ENCODE peak calls at places on chromosomes 3 and 15, in nine cellular contexts. L is brain microvascular endothelial cell; N is uterus; F is thyroid gland; U is tibial artery; K is IMR-90; A is adipocyte; S is CD4-positive, CD25-positive, alpha-beta regulatory T cell; Q is HL-60. P is an unnamed sample.

GRCh38 chr15:75199347-75199976 is 2.2 kb upstream of the C15orf39 start:
- DNase-seq in Q (no peak), L (no peak), S (no peak), U (no peak), A (no peak), N (no peak), K (no peak), F (no peak), P (no peak)

GRCh38 chr3:99315896-99316295 is 322.5 kb upstream of the COL8A1 start:
- DNase-seq in K (peak), S (no peak), U (no peak), L (peak), Q (no peak), F (no peak), A (no peak), N (no peak), P (no peak)

GRCh38 chr15:66270932-66271331 is 17.4 kb upstream of the MEGF11 start:
- DNase-seq in F (no peak), A (no peak), N (no peak), K (no peak), L (no peak), Q (no peak), U (no peak), S (no peak), P (no peak)

GRCh38 chr3:194395767-194396527 is 3.1 kb downstream of the GP5 start:
- DNase-seq in K (peak), N (peak), A (peak), U (peak), L (no peak), S (no peak), Q (peak), F (peak), P (peak)

GRCh38 chr3:127889461-127889863 is 25.6 kb upstream of the KBTBD12 start:
- DNase-seq in K (peak), L (peak), N (peak), S (no peak), Q (no peak), A (peak), F (no peak), U (peak), P (no peak)

GRCh38 chr15:87082576-87082975 is 1002.9 kb downstream of the AGBL1 start:
- DNase-seq in S (no peak), A (no peak), N (no peak), U (no peak), F (no peak), K (no peak), L (no peak), Q (no peak), P (no peak)

GRCh38 chr3:40504636-40505430 is 1.0 kb upstream of the ZNF620 start:
- DNase-seq in S (no peak), N (peak), U (peak), Q (no peak), L (peak), A (peak), K (peak), F (peak), P (no peak)

GRCh38 chr3:196399485-196399945 is 32.7 kb downstream of the UBXN7 start:
- DNase-seq in L (peak), U (no peak), S (no peak), N (no peak), K (peak), A (peak), F (no peak), Q (no peak), P (no peak)

GRCh38 chr15:39301589-39301999 is 279.3 kb upstream of the THBS1 start:
- DNase-seq in Q (no peak), K (peak), S (no peak), N (peak), A (peak), L (no peak), U (no peak), F (no peak), P (no peak)

GRCh38 chr3:159852821-159853505 is 135.7 kb upstream of the IL12A start:
- DNase-seq in S (no peak), Q (no peak), K (peak), N (peak), L (peak), A (peak), U (peak), F (peak), P (no peak)

GRCh38 chr3:179729981-179730380 is 77.1 kb downstream of the USP13 start:
- DNase-seq in Q (no peak), L (no peak), N (no peak), S (no peak), U (no peak), K (no peak), A (peak), F (no peak), P (no peak)

GRCh38 chr15:68053001-68053400 is 1.1 kb upstream of the PIAS1 start:
- DNase-seq in N (no peak), F (no peak), Q (no peak), U (no peak), K (no peak), L (no peak), S (no peak), A (no peak), P (no peak)

GRCh38 chr3:157089455-157090221 is 70.3 kb downstream of the CCNL1 start:
- DNase-seq in N (peak), U (no peak), S (peak), Q (no peak), K (peak), A (no peak), L (peak), F (peak), P (no peak)

GRCh38 chr15:67172172-67172571 is 82.3 kb downstream of the AAGAB start:
- DNase-seq in A (no peak), N (no peak), K (peak), S (no peak), L (no peak), Q (no peak), F (no peak), U (peak), P (no peak)

GRCh38 chr3:127172670-127173515 is 20.0 kb upstream of the PRR23E start:
- DNase-seq in N (no peak), L (peak), F (peak), U (no peak), S (no peak), A (peak), K (peak), Q (no peak), P (no peak)

GRCh38 chr3:126348308-126348920 is 8.8 kb downstream of the KLF15 start:
- DNase-seq in S (no peak), U (peak), A (no peak), N (peak), K (no peak), Q (no peak), F (no peak), L (no peak), P (peak)

GRCh38 chr3:32816439-32817194 is 1.2 kb upstream of the TRIM71 start:
- DNase-seq in K (no peak), S (no peak), U (no peak), Q (peak), A (peak), N (no peak), L (no peak), F (no peak), P (no peak)

GRCh38 chr15:62517541-62517940 is 352.5 kb upstream of the C2CD4B start:
- DNase-seq in U (no peak), F (no peak), Q (no peak), A (no peak), N (no peak), L (no peak), K (no peak), S (no peak), P (no peak)

DNA sequence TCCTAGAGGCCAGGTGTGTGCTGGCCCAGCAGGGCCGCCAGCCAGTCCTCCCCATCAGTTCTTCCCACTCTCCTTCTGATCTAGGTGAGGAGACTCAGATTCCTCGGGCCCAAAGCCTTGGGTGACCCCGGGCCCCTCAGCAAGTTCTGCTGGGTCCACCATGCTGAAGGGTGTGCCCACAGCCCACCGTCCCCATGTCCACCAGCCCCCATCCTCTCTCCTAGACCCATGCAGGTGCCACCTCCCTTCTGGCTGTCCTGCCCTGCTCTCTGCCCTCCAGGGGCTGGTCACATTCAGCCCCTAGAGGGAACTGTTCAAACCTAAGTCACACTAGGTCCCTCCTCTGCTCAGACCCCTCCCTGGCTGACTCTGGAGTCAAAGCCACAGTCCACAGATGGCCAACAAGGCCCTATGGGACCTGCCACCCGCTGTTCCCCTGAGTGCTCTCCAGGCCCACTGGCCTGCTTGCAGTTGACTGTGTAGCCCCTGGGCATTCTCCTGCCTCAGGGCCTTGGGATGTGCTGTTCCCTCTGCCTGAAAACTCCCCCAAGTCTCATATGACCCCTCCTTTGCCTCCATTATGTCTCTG is 878 bp upstream of the TLR9 start:
- DNase-seq in L (no peak), U (no peak), S (no peak), Q (no peak), A (no peak), N (no peak), K (no peak), F (no peak), P (no peak)
- H3K4me3 ChIP-seq in L (no peak), U (no peak), S (no peak), Q (no peak), A (no peak), N (no peak), K (no peak), F (no peak), P (no peak)

GRCh38 chr15:34754674-34755418 is at the start of gene GJD2:
- DNase-seq in F (peak), N (no peak), K (no peak), U (no peak), Q (no peak), A (no peak), L (no peak), S (no peak), P (no peak)
- H3K4me3 ChIP-seq in F (no peak), N (no peak), K (no peak), U (peak), Q (no peak), A (no peak), L (no peak), S (no peak), P (no peak)

GRCh38 chr3:120417272-120417911 is 33.4 kb downstream of the FSTL1 start:
- DNase-seq in Q (peak), S (peak), N (peak), F (peak), L (peak), K (peak), A (peak), U (peak), P (peak)
- H3K4me3 ChIP-seq in Q (peak), S (peak), N (peak), F (no peak), L (peak), K (no peak), A (peak), U (peak), P (peak)

GRCh38 chr3:172536505-172536904 is 13.3 kb upstream of the TNFSF10 start:
- DNase-seq in F (no peak), L (no peak), A (no peak), N (no peak), K (no peak), U (no peak), Q (no peak), S (no peak), P (no peak)
- H3K4me3 ChIP-seq in F (no peak), L (no peak), A (no peak), N (no peak), K (no peak), U (no peak), Q (no peak), S (no peak), P (no peak)

GRCh38 chr15:90400005-90400758 is 12.1 kb downstream of the IQGAP1 start:
- DNase-seq in L (no peak), A (no peak), S (no peak), N (no peak), U (no peak), Q (peak), K (no peak), F (no peak), P (no peak)
- H3K4me3 ChIP-seq in L (no peak), A (peak), S (peak), N (peak), U (peak), Q (no peak), K (no peak), F (no peak), P (no peak)

GRCh38 chr15:63597033-63597790 is at the start of gene FBXL22:
- DNase-seq in N (peak), S (no peak), A (no peak), K (peak), Q (no peak), F (no peak), U (no peak), L (no peak), P (no peak)

GRCh38 chr15:63599401-63600000 is 2.3 kb downstream of the FBXL22 start:
- DNase-seq in K (no peak), L (no peak), Q (peak), S (no peak), N (peak), F (peak), U (peak), A (peak), P (no peak)

GRCh38 chr15:63600001-63600645 is 2.9 kb downstream of the FBXL22 start:
- DNase-seq in K (no peak), Q (no peak), F (peak), S (no peak), L (no peak), U (peak), N (no peak), A (no peak), P (no peak)

GRCh38 chr15:63597821-63598220 is 634 bp downstream of the FBXL22 start:
- DNase-seq in N (no peak), L (no peak), K (no peak), A (no peak), F (no peak), U (no peak), S (no peak), Q (no peak), P (no peak)

GRCh38 chr15:63598467-63599400 is 1.5 kb downstream of the FBXL22 start:
- DNase-seq in K (no peak), U (peak), A (no peak), F (peak), N (peak), L (no peak), S (no peak), Q (no peak), P (no peak)
- H3K4me3 ChIP-seq in K (no peak), U (peak), A (no peak), F (no peak), N (peak), L (no peak), S (peak), Q (no peak), P (no peak)

DNA sequence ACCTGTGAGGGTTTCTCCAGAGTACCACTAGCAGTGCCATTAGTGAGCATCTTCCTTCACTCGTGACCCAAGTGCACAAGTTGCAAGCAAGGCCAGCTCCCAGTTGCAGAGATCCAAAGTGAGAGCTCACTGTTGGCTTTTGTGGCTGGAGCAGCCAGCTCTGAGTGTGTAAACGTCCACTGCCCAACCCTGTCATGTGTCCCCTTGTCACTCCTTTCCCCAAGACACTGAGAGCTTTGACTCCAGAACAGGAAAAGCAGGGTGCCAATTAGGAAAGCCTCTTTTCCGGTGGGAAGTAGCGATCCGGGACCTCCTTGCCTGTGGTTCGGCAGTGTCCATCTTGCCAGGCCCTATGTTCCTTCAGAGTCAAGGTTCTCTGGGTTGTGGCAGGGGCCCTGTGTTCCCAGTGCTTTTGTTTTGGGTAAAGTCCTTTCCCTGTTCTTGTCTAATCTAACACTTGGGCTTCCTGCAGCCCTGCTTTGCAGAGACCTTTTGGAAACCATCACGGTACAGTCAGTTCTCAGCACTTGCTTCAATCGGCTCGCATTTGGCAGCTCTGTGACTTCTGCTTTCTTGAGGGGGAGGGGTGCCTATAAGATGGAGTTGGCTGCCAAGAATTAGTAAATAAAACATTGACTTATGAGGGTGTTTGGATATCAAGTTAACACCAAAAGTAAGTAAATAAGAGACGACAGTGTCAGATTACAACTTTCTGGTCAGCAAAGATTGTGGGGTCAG is 90.5 kb downstream of the DNASE1L3 start:
- DNase-seq in S (no peak), N (peak), Q (no peak), L (no peak), F (no peak), U (peak), A (no peak), K (no peak), P (no peak)
- H3K4me3 ChIP-seq in S (no peak), N (no peak), Q (no peak), L (no peak), F (no peak), U (no peak), A (no peak), K (no peak), P (no peak)

GRCh38 chr15:72315706-72316370 is 4.1 kb downstream of the CELF6 start:
- DNase-seq in N (no peak), Q (no peak), A (no peak), L (no peak), U (no peak), K (no peak), F (no peak), S (no peak), P (peak)

GRCh38 chr15:72323752-72324151 is 3.8 kb upstream of the CELF6 start:
- DNase-seq in F (no peak), N (no peak), S (no peak), U (no peak), K (no peak), L (no peak), A (no peak), Q (no peak), P (no peak)

GRCh38 chr15:72319985-72320671 is at the start of gene CELF6:
- DNase-seq in K (peak), U (peak), N (peak), L (peak), F (peak), A (peak), Q (peak), S (peak), P (peak)

GRCh38 chr15:72318408-72318942 is 1.5 kb downstream of the CELF6 start:
- DNase-seq in S (no peak), N (no peak), K (no peak), A (no peak), L (no peak), F (no peak), U (no peak), Q (no peak), P (no peak)

DNA sequence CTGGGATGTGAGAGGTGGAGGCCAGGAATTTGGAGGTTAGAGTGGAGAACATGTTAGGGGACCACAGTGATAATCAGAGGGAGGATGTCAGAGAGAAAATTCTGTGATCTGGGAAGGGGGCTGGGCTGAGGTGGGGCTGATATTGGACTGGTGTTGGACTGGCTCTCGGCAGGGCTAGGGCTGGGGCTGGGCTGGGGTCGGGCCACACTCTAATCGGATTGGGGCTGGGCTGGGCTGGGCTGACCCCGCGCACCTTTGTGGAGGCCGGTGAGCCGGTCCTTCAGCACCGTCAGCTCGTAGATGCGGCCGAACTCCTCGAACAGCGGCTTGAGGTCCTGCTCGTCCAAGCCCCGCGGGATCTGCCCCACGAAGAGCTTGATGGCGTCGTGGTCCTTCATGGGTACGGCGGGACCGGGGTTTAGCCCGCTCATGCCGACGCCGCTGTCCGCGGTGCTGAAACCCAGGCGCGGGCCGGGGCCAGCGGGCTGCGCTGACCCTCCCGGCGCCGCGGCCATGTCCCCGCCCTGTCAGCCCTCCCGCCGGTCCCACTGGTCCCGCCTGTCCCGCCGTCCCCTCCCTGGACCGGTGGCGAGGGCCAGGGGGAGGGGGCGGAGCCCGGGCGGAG is 485 bp downstream of the CELF6 start:
- DNase-seq in A (peak), N (peak), Q (no peak), K (peak), F (peak), L (peak), S (peak), U (peak), P (no peak)
- H3K4me3 ChIP-seq in A (no peak), N (peak), Q (peak), K (peak), F (no peak), L (no peak), S (no peak), U (peak), P (no peak)

DNA sequence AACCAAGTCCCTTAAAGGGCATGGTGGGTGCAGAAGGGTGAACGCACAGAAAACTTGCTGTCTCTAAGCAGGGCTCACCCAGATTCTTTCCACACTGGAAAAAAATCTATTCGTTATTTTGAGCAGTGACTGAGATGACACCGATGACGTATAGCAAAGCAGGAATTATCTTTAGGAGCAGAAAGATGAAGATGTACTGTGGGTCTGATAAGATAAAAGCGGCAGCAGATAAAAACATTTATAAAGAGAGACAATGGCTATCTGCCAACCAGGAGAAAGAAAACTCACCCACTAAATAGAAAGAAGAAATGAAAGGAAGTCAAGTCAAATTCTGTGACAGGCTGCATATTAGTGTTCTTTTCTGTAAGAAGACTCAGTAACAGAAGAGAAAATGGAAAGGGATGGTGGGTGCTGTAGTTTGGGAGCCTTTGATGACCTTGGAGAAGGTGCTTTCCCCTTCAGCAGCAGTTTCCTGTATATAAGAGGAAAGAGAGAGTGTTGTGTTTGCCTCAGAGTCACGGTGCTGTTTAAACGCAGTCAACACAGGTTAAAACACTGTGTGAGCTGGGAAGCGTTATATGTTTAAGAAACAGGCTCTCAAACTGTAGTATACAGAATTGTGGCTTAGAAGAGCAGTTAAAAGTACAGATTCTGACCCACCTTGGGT is 111.6 kb downstream of the AQP9 start:
- DNase-seq in S (no peak), N (no peak), K (no peak), U (no peak), Q (no peak), A (no peak), F (no peak), L (no peak), P (no peak)
- H3K4me3 ChIP-seq in S (peak), N (no peak), K (no peak), U (no peak), Q (no peak), A (no peak), F (no peak), L (no peak), P (peak)

P was measured in Jurkat, Clone E6-1.